ENCODE peak calls at places on chromosomes 4 and X, in seven cellular contexts. Y is right cardiac atrium, Z is A673, D is mammary epithelial cell, G is psoas muscle, F is tibial artery, N is sigmoid colon. T is an unnamed sample.

GRCh38 chr4:187183351-187183750 is 459.7 kb upstream of the FAT1 start:
- DNase-seq in Y (no peak), Z (no peak), D (no peak), G (no peak), F (no peak), N (no peak), T (no peak)

GRCh38 chrX:34578237-34578636 is 78.8 kb downstream of the TMEM47 start:
- DNase-seq in Y (no peak), Z (peak; percentile 76), D (peak; percentile 10), G (no peak), F (no peak), N (no peak), T (peak; percentile 32)

GRCh38 chr4:186743261-186743660 is 19.6 kb upstream of the FAT1 start:
- DNase-seq in Y (no peak), Z (no peak), D (no peak), G (no peak), F (no peak), N (no peak), T (no peak)

GRCh38 chr4:16616981-16617380 is 281.5 kb downstream of the LDB2 start:
- DNase-seq in Y (no peak), Z (no peak), D (no peak), G (no peak), F (no peak), N (no peak), T (no peak)

GRCh38 chr4:70901607-70901983 is 574 bp upstream of the MOB1B start:
- DNase-seq in Y (no peak), Z (no peak), D (peak; percentile 2), G (no peak), F (no peak), N (no peak), T (no peak)

GRCh38 chrX:67104982-67105757 is 438.7 kb upstream of the AR start:
- DNase-seq in Y (peak; percentile 14), Z (no peak), D (no peak), G (no peak), F (no peak), N (no peak), T (no peak)

GRCh38 chr4:144501231-144501780 is 144.7 kb upstream of the HHIP start:
- DNase-seq in Y (no peak), Z (no peak), D (peak; percentile 25), G (no peak), F (no peak), N (no peak), T (peak; percentile 3)

GRCh38 chrX:17859609-17860178 is 1.4 kb downstream of the RAI2 start:
- DNase-seq in Y (no peak), Z (no peak), D (no peak), G (no peak), F (no peak), N (no peak), T (no peak)

GRCh38 chr4:145216532-145216931 is 36.1 kb upstream of the OTUD4 start:
- DNase-seq in Y (no peak), Z (peak; percentile 37), D (peak; percentile 23), G (no peak), F (no peak), N (no peak), T (peak; percentile 12)

GRCh38 chrX:24131476-24131875 is 18.1 kb upstream of the ZFX start:
- DNase-seq in Y (no peak), Z (no peak), D (no peak), G (no peak), F (no peak), N (no peak), T (no peak)

GRCh38 chr4:25925486-25926201 is 11.6 kb downstream of the SMIM20 start:
- DNase-seq in Y (peak; percentile 35), Z (peak; percentile 54), D (peak; percentile 20), G (peak; percentile 23), F (peak; percentile 41), N (no peak), T (peak; percentile 31)

GRCh38 chr4:110198472-110199419 is at the start of gene ELOVL6:
- DNase-seq in Y (peak; percentile 60), Z (peak; percentile 85), D (peak; percentile 74), G (peak; percentile 70), F (peak; percentile 59), N (peak; percentile 79), T (peak; percentile 62)

GRCh38 chr4:70603856-70604255 is 11.8 kb downstream of the AMBN start:
- DNase-seq in Y (no peak), Z (no peak), D (no peak), G (no peak), F (no peak), N (no peak), T (no peak)

GRCh38 chrX:142249721-142250120 is 44.6 kb upstream of the MAGEC2 start:
- DNase-seq in Y (no peak), Z (no peak), D (peak; percentile 8), G (no peak), F (no peak), N (no peak), T (no peak)

GRCh38 chr4:1234296-1234695 is 14.6 kb downstream of the CTBP1 start:
- DNase-seq in Y (peak; percentile 21), Z (no peak), D (no peak), G (peak; percentile 20), F (no peak), N (peak; percentile 80), T (no peak)
- H3K27ac ChIP-seq in Y (no peak overlapping the region), Z (no peak overlapping the region), D (no peak overlapping the region), G (no peak overlapping the region), F (no peak overlapping the region), N (no peak overlapping the region), T (no peak overlapping the region)

GRCh38 chr4:82797591-82798081 is 960 bp downstream of the SCD5 start:
- DNase-seq in Y (peak; percentile 45), Z (no peak), D (peak; percentile 46), G (peak; percentile 32), F (no peak), N (peak; percentile 75), T (no peak)

GRCh38 chr4:82798168-82799005 is at the start of gene SCD5:
- DNase-seq in Y (peak; percentile 77), Z (peak; percentile 79), D (peak; percentile 86), G (peak; percentile 61), F (peak; percentile 60), N (peak; percentile 91), T (no peak)

GRCh38 chr4:82797048-82797590 is 1.5 kb downstream of the SCD5 start:
- DNase-seq in Y (no peak), Z (no peak), D (peak; percentile 42), G (no peak), F (no peak), N (no peak), T (no peak)

GRCh38 chr4:82801910-82802521 is 3.4 kb upstream of the SCD5 start:
- DNase-seq in Y (no peak), Z (no peak), D (peak; percentile 46), G (no peak), F (peak; percentile 28), N (no peak), T (no peak)

DNA sequence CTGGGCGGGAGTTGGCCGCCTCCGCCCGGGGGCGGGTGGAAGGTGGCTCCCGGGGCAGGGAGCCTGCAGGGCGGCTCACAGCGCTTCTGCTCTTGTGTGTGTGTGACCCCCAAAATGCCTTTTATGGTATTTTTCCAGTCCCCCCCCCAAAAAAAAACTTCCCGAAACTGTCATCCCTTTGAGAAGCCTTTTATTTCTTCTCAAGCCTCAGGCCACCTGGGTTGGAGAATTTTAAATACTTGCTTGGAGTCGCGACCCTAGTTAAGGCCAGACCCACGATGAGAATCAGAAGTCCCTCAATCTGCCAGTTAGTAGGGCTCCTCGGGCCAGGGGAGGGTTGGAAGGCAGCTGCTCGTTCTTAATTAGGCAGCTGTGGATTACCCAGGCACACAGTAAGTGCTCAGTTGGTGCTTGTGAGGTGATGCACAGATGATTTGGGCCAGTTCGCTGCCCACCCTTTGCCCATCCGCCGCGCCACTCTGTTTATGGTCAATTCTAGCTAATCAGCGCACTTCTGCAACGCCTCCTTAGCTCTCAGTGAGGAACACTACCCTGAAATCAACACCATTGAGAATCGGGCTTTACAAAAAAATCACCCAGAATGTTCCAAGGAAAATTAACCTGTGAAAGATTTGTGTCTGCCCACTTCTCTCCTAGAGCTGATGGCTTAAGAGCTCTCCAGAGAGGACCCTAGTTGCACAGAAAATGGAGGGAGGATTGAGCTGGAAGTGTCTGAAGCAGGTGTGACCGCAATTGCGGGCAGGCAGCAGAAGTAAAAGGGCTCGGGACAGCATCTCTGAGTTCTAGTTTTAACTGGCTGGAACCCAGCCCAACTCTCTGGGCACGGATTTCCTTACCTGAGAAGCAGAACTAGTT is 648 bp upstream of the SCD5 start:
- DNase-seq in Y (no peak), Z (no peak), D (peak; percentile 33), G (no peak), F (no peak), N (no peak), T (no peak)
- H3K4me3 ChIP-seq in Y (peak overlapping the region; percentile 73), Z (peak overlapping the region; percentile 66), D (peak overlapping the region; percentile 81), G (peak overlapping the region; percentile 72), F (peak overlapping the region; percentile 89), N (peak overlapping the region; percentile 85), T (peak overlapping the region; percentile 69)

GRCh38 chr4:185211035-185211434 is 1.6 kb downstream of the SNX25 start:
- DNase-seq in Y (no peak), Z (no peak), D (no peak), G (no peak), F (no peak), N (no peak), T (no peak)

GRCh38 chr4:185211641-185212040 is 2.2 kb downstream of the SNX25 start:
- DNase-seq in Y (no peak), Z (no peak), D (no peak), G (no peak), F (no peak), N (no peak), T (no peak)

GRCh38 chr4:185213341-185213740 is 3.9 kb downstream of the SNX25 start:
- DNase-seq in Y (no peak), Z (no peak), D (no peak), G (no peak), F (no peak), N (no peak), T (no peak)

GRCh38 chr4:185213829-185214228 is 4.4 kb downstream of the SNX25 start:
- DNase-seq in Y (no peak), Z (no peak), D (no peak), G (no peak), F (no peak), N (no peak), T (no peak)

GRCh38 chr4:185212566-185212965 is 3.2 kb downstream of the SNX25 start:
- DNase-seq in Y (no peak), Z (no peak), D (no peak), G (no peak), F (no peak), N (no peak), T (no peak)
- H3K27ac ChIP-seq in Y (no peak overlapping the region), Z (no peak overlapping the region), D (no peak overlapping the region), G (no peak overlapping the region), F (no peak overlapping the region), N (no peak overlapping the region), T (no peak overlapping the region)

DNA sequence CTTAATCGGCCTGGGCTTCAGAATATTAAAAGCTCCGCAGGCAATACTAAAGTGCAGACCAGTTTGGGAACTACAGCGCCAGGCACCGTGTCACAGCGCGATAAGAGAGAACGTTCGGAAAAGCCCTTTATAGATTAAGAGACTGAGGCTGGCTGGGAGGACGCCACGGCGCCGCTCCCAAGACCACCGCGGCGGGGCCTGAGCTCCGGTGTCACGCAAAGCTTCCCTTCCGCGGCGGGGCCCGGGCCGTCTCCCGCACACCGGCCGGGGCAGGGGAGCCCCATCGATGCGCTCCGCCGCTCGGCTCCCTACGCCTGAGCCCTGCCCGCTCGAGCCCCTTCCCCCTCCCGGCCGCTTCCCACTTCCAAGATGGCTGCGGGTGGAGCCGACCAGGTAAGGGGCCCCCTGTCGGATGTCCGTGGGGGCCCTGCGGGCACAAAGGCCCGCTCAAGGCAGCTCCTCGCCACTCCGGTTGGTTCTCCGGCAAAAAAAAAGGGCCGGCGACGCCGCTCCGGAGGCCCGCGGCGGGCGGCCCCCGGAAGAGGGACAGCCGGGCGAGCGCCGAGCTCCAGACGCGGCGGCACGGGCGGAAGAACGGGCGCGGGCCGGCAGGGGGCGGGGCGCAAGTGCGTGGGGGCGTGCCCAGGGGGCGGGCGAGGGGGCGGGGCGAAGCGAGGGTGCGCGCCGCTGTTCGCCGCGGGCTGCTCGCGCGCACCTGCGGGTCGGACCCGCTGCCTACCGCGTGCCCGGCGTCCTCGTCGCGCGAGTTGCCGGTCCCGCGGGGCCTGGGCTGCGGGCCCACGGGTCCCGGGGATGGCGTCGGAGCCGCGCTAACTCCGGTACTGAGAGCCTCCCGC is at the start of gene TBC1D14:
- DNase-seq in Y (peak; percentile 89), Z (peak; percentile 92), D (peak; percentile 81), G (peak; percentile 90), F (peak; percentile 86), N (peak; percentile 95), T (peak; percentile 73)
- H3K4me3 ChIP-seq in Y (peak within 1 kb of the TSS; percentile 73), Z (peak within 1 kb of the TSS; percentile 89), D (peak within 1 kb of the TSS; percentile 77), G (peak within 1 kb of the TSS; percentile 81), F (peak within 1 kb of the TSS; percentile 91), N (peak within 1 kb of the TSS; percentile 87), T (peak within 1 kb of the TSS; percentile 75)